ENCODE peak calls at places on chromosomes 13 and 19, in five cellular contexts. N is tibial nerve, T is breast epithelium, R is SHP77, M is T follicular helper cell. H is an unnamed sample.

GRCh38 chr19:5291588-5292193 is 48.9 kb downstream of the PTPRS start:
- DNase-seq in T (no peak), N (no peak), M (no peak), R (no peak), H (no peak)

GRCh38 chr13:27659466-27659865 is 37.8 kb downstream of the POLR1D start:
- DNase-seq in R (no peak), N (no peak), T (no peak), M (no peak), H (no peak)

GRCh38 chr13:74839656-74840055 is 642.3 kb downstream of the TBC1D4 start:
- DNase-seq in N (no peak), T (no peak), R (no peak), M (no peak), H (no peak)

GRCh38 chr19:42017040-42017439 is 23.0 kb upstream of the ATP1A3 start:
- DNase-seq in N (no peak), T (no peak), R (no peak), M (no peak), H (no peak)

GRCh38 chr19:40445945-40446784 is 2.0 kb upstream of the SERTAD3 start:
- DNase-seq in T (peak), R (no peak), N (no peak), M (no peak), H (no peak)

GRCh38 chr13:18949970-18950369 is 231.7 kb downstream of the TUBA3C start:
- DNase-seq in M (no peak), T (no peak), R (no peak), N (no peak), H (no peak)

GRCh38 chr13:77548095-77548494 is 12.6 kb downstream of the SCEL start:
- DNase-seq in M (no peak), T (no peak), N (no peak), R (no peak), H (no peak)

GRCh38 chr13:110182461-110182860 is 124.5 kb downstream of the COL4A1 start:
- DNase-seq in T (no peak), N (no peak), M (no peak), R (no peak), H (no peak)

GRCh38 chr19:31107096-31107495 is 242.1 kb downstream of the TSHZ3 start:
- DNase-seq in N (no peak), R (no peak), M (no peak), T (no peak), H (no peak)

GRCh38 chr19:2491130-2491801 is 15.3 kb downstream of the GADD45B start:
- DNase-seq in N (no peak), T (peak), R (peak), M (no peak), H (no peak)

GRCh38 chr13:20969182-20969581 is 66.6 kb upstream of the XPO4 start:
- DNase-seq in R (no peak), M (no peak), N (no peak), T (no peak), H (no peak)

GRCh38 chr13:22210134-22210930 is 539.5 kb downstream of the FGF9 start:
- DNase-seq in N (no peak), T (no peak), M (no peak), R (no peak), H (no peak)

GRCh38 chr13:46687810-46688209 is 109.2 kb downstream of the ESD start:
- DNase-seq in R (no peak), T (no peak), N (no peak), M (no peak), H (no peak)

GRCh38 chr13:60066206-60066605 is 97.5 kb downstream of the DIAPH3 start:
- DNase-seq in M (no peak), R (no peak), N (no peak), T (no peak), H (no peak)

GRCh38 chr19:42185281-42185680 is 32.2 kb downstream of the DEDD2 start:
- DNase-seq in N (no peak), M (no peak), R (no peak), T (no peak), H (no peak)

GRCh38 chr13:105914637-105915036 is 620.8 kb downstream of the EFNB2 start:
- DNase-seq in T (no peak), N (no peak), M (no peak), R (no peak), H (no peak)

GRCh38 chr13:45536224-45536623 is 71.5 kb downstream of the COG3 start:
- DNase-seq in T (no peak), N (no peak), M (no peak), R (no peak), H (no peak)

GRCh38 chr13:47067296-47067695 is 170.4 kb upstream of the HTR2A start:
- DNase-seq in R (no peak), T (no peak), N (no peak), M (no peak), H (no peak)

GRCh38 chr19:54029930-54030490 is 33.7 kb downstream of the VSTM1 start:
- DNase-seq in R (peak), N (peak), T (no peak), M (peak), H (peak)

GRCh38 chr19:18014197-18014596 is 6.2 kb downstream of the ARRDC2 start:
- DNase-seq in T (no peak), M (peak), N (no peak), R (no peak), H (no peak)

GRCh38 chr13:110850006-110850405 is 64.9 kb downstream of the ANKRD10 start:
- DNase-seq in R (no peak), N (no peak), M (no peak), T (no peak), H (no peak)

GRCh38 chr13:34383728-34384127 is 558.3 kb upstream of the NBEA start:
- DNase-seq in N (no peak), R (no peak), T (no peak), M (no peak), H (no peak)

GRCh38 chr19:2636897-2637683 is 65.4 kb downstream of the GNG7 start:
- DNase-seq in T (no peak), N (no peak), M (peak), R (no peak), H (no peak)

GRCh38 chr13:45315520-45316167 is 25.3 kb downstream of the TPT1 start:
- DNase-seq in N (no peak), R (peak), M (no peak), T (no peak), H (no peak)

H was measured in NCI-H1694.